ENCODE peak calls at places on chromosomes 3 and 15, in six cellular contexts. E, F, G, H, J and W are unnamed samples.

GRCh38 chr3:39911465-39912309 is 102.3 kb downstream of the MYRIP start:
- DNase-seq in G (peak), H (no peak), J (no peak), F (no peak), E (no peak), W (peak)

GRCh38 chr3:17808994-17809393 is 66.6 kb upstream of the TBC1D5 start:
- DNase-seq in E (no peak), H (no peak), G (peak), J (no peak), F (no peak), W (no peak)

GRCh38 chr3:133038731-133039398 is 674 bp downstream of the TMEM108 start:
- DNase-seq in H (no peak), F (peak), J (no peak), E (peak), G (no peak), W (no peak)

GRCh38 chr3:59433546-59433945 is 383.7 kb upstream of the CFAP20DC start:
- DNase-seq in H (no peak), E (no peak), G (no peak), F (no peak), J (no peak), W (no peak)

GRCh38 chr15:48040166-48040817 is 80.5 kb upstream of the SLC24A5 start:
- DNase-seq in J (no peak), G (no peak), H (no peak), E (no peak), F (no peak), W (no peak)

GRCh38 chr15:85313339-85313738 is 67.1 kb upstream of the AKAP13 start:
- DNase-seq in H (no peak), J (no peak), G (no peak), E (no peak), F (no peak), W (no peak)

GRCh38 chr15:52227456-52227855 is 36.3 kb upstream of the GNB5 start:
- DNase-seq in G (peak), F (peak), J (peak), E (peak), H (peak), W (peak)

GRCh38 chr3:40779039-40779438 is 254.3 kb downstream of the ZNF621 start:
- DNase-seq in F (no peak), J (no peak), H (no peak), E (no peak), G (no peak), W (no peak)

GRCh38 chr3:142875099-142875498 is 13.8 kb downstream of the PCOLCE2 start:
- DNase-seq in G (no peak), H (no peak), E (no peak), F (no peak), J (no peak), W (no peak)

GRCh38 chr15:67096536-67097294 is 31.3 kb downstream of the SMAD3 start:
- DNase-seq in F (no peak), H (no peak), G (no peak), J (no peak), E (no peak), W (no peak)

GRCh38 chr15:31383150-31383549 is 56.5 kb downstream of the KLF13 start:
- DNase-seq in F (no peak), E (no peak), G (no peak), H (no peak), J (no peak), W (no peak)

GRCh38 chr15:101240364-101240763 is 11.5 kb downstream of the CHSY1 start:
- DNase-seq in G (peak), E (no peak), J (no peak), H (peak), F (no peak), W (no peak)

GRCh38 chr15:43511012-43511885 is 6.2 kb upstream of the MAP1A start:
- DNase-seq in H (no peak), E (peak), J (no peak), F (no peak), G (no peak), W (peak)

GRCh38 chr3:170768334-170768801 is 101.6 kb downstream of the RPL22L1 start:
- DNase-seq in F (no peak), H (no peak), J (peak), G (peak), E (no peak), W (no peak)

GRCh38 chr3:171103185-171103584 is 76.7 kb upstream of the SLC2A2 start:
- DNase-seq in F (no peak), J (no peak), G (no peak), H (no peak), E (no peak), W (no peak)

GRCh38 chr3:8658326-8659212 is 14.0 kb upstream of the SSUH2 start:
- DNase-seq in J (peak), F (no peak), E (peak), G (peak), H (no peak), W (peak)

GRCh38 chr3:132730891-132731580 is 8.8 kb upstream of the NPHP3 start:
- DNase-seq in H (peak), J (no peak), E (peak), F (no peak), G (peak), W (peak)

GRCh38 chr3:160973067-160973466 is 132.1 kb downstream of the B3GALNT1 start:
- DNase-seq in J (no peak), E (no peak), H (no peak), G (no peak), F (no peak), W (no peak)

GRCh38 chr15:64246364-64247189 is 83.8 kb upstream of the PPIB start:
- DNase-seq in F (no peak), G (peak), J (no peak), E (peak), H (peak), W (no peak)

GRCh38 chr3:134110963-134111362 is 81.2 kb upstream of the SLCO2A1 start:
- DNase-seq in F (no peak), J (no peak), H (no peak), E (no peak), G (no peak), W (no peak)

GRCh38 chr3:182212479-182213076 is 500.9 kb downstream of the SOX2 start:
- DNase-seq in F (no peak), J (peak), H (no peak), E (peak), G (no peak), W (peak)

GRCh38 chr3:143831208-143831607 is 17.1 kb downstream of the SLC9A9 start:
- DNase-seq in E (no peak), G (peak), J (no peak), F (no peak), H (no peak), W (no peak)

GRCh38 chr3:184656991-184657669 is 54.7 kb downstream of the MAGEF1 start:
- DNase-seq in E (no peak), J (no peak), H (no peak), G (no peak), F (no peak), W (no peak)

GRCh38 chr3:83684199-83684598 is 1274.6 kb upstream of the CADM2 start:
- DNase-seq in E (no peak), H (no peak), G (no peak), F (no peak), J (no peak), W (no peak)

GRCh38 chr15:88342666-88343065 is 86.1 kb upstream of the NTRK3 start:
- DNase-seq in J (no peak), G (no peak), F (no peak), E (no peak), H (peak), W (no peak)

GRCh38 chr3:8761866-8762265 is 7.5 kb downstream of the OXTR start:
- DNase-seq in E (no peak), J (no peak), H (no peak), F (no peak), G (no peak), W (no peak)

GRCh38 chr15:34341922-34342736 is 807 bp downstream of the NOP10 start:
- DNase-seq in E (no peak), G (no peak), F (no peak), J (no peak), H (no peak), W (peak)

GRCh38 chr3:129735638-129736037 is 129.2 kb upstream of the PLXND1 start:
- DNase-seq in G (no peak), E (no peak), F (no peak), H (no peak), J (no peak), W (no peak)